ENCODE peak calls at places on chromosomes 2 and 18, in four cellular contexts. R is lower lobe of right lung, M is progenitor cell of endocrine pancreas, A is MM.1S. C is an unnamed sample.

GRCh38 chr2:142602418-142602989 is 275.0 kb upstream of the KYNU start:
- DNase-seq in R (no peak), A (no peak), M (no peak), C (no peak)

GRCh38 chr2:112867701-112868631 is 31.4 kb upstream of the IL1B start:
- DNase-seq in A (no peak), R (no peak), M (no peak), C (no peak)

GRCh38 chr2:72085036-72085435 is 62.6 kb downstream of the CYP26B1 start:
- DNase-seq in R (no peak), A (no peak), M (no peak), C (no peak)

GRCh38 chr18:28684746-28685145 is 507.8 kb upstream of the CDH2 start:
- DNase-seq in A (no peak), R (no peak), M (no peak), C (no peak)

GRCh38 chr18:7038330-7038846 is 79.2 kb downstream of the LAMA1 start:
- DNase-seq in R (peak), M (peak), A (peak), C (no peak)

GRCh38 chr2:17736989-17737388 is 16.6 kb downstream of the SMC6 start:
- DNase-seq in M (no peak), A (no peak), R (no peak), C (no peak)

GRCh38 chr2:67845557-67846114 is 217.2 kb downstream of the C1D start:
- DNase-seq in M (no peak), R (no peak), A (no peak), C (no peak)

GRCh38 chr2:8427211-8427610 is 254.6 kb upstream of the ID2 start:
- DNase-seq in M (no peak), R (no peak), A (no peak), C (no peak)

GRCh38 chr2:140308706-140309105 is 1528.5 kb upstream of the NXPH2 start:
- DNase-seq in M (no peak), A (no peak), R (no peak), C (no peak)

GRCh38 chr18:36377626-36378025 is 80.1 kb downstream of the FHOD3 start:
- DNase-seq in A (no peak), R (no peak), M (no peak), C (no peak)

GRCh38 chr2:88709117-88709739 is 17.8 kb downstream of the RPIA start:
- DNase-seq in R (no peak), A (no peak), M (no peak), C (no peak)

GRCh38 chr2:66696374-66696773 is 261.4 kb downstream of the MEIS1 start:
- DNase-seq in A (no peak), R (no peak), M (no peak), C (no peak)

GRCh38 chr2:54767921-54768320 is 44.5 kb downstream of the EML6 start:
- DNase-seq in A (peak), R (no peak), M (no peak), C (peak)

GRCh38 chr2:75381032-75381431 is 179.7 kb downstream of the EVA1A start:
- DNase-seq in R (no peak), A (no peak), M (no peak), C (no peak)

GRCh38 chr18:57210711-57211411 is 64.0 kb downstream of the BOD1L2 start:
- DNase-seq in A (peak), M (no peak), R (no peak), C (no peak)

GRCh38 chr2:45435316-45435715 is 175.8 kb downstream of the SRBD1 start:
- DNase-seq in R (no peak), M (no peak), A (no peak), C (no peak)

GRCh38 chr18:644395-645004 is 13.0 kb upstream of the TYMS start:
- DNase-seq in A (no peak), M (no peak), R (no peak), C (no peak)
- TF ChIP-seq CTCF in A (no peak), M (peak), R (no peak), C (no peak)

GRCh38 chr2:204871246-204871953 is 326.1 kb downstream of the PARD3B start:
- DNase-seq in M (no peak), R (no peak), A (no peak), C (no peak)
- TF ChIP-seq CTCF in M (peak), R (peak), A (peak), C (no peak)

DNA sequence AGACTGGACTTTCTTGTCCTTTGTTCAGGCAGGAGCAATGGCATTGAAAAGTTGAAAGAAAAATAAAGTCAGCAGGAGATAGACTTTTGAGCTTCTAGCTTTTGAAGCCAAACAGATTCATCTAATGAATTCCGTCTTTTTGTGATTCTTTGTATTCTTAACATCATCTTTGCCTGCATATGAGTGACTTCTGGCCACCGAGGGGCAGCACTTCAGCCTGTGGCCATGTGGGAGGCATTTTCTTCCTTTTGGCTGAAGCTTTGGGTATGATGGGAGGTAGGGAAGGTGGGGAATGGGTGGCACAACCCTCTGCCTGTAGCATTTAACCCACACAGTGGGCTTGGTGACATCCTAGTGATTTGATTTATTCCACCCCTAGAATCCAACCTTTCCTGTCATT is 220.6 kb downstream of the SETBP1 start:
- DNase-seq in R (no peak), A (no peak), M (no peak), C (no peak)
- TF ChIP-seq CTCF in R (peak), A (peak), M (no peak), C (no peak)

DNA sequence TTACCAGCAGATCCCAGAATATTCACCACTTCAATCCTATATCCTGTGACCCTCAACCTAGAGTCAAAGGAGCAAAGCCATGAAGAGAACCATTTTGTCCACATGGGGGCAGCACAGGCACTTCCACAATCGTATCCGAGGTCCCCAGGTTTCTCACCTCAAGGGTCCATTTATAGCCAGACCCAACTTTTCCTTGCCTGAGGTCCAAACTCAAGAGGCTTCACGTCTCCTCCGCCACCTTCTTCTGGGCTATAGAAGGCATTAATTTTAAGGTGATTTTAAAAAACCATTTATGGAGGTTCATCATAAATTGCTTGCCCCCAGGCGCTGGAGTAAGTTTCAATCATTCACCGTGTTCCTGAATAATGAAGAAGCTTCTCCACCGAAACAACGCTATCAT is 111.6 kb upstream of the NABP1 start:
- DNase-seq in R (peak), M (peak), A (peak), C (peak)
- TF ChIP-seq CTCF in R (peak), M (peak), A (peak), C (peak)

GRCh38 chr2:166895243-166895642 is 7.0 kb downstream of the XIRP2 start:
- DNase-seq in R (no peak), M (no peak), A (no peak), C (no peak)

GRCh38 chr2:166900700-166901099 is 12.4 kb downstream of the XIRP2 start:
- DNase-seq in R (no peak), M (no peak), A (no peak), C (no peak)

GRCh38 chr2:166897666-166898065 is 9.4 kb downstream of the XIRP2 start:
- DNase-seq in A (no peak), M (no peak), R (no peak), C (no peak)

DNA sequence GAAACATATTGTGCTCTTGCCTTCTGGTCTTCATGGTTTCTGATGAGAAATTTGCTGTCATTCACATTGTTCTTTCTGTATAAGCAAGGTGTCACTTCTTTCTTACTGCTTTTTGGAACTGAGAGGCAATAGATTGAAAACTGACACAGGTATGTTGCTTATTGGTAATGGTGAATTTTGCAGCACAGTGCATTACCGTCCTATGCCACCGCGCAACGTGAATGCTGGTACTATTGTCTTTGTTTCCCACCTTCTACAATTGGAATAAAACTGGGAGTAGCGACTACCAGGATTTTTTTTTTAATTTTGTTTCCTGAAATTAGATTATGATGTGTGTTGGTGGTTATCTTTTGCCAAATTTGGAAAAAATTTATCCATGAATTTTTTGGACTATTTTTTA is 11.4 kb downstream of the XIRP2 start:
- DNase-seq in M (no peak), A (no peak), R (no peak), C (no peak)
- TF ChIP-seq CTCF in M (no peak), A (no peak), R (no peak), C (no peak)

DNA sequence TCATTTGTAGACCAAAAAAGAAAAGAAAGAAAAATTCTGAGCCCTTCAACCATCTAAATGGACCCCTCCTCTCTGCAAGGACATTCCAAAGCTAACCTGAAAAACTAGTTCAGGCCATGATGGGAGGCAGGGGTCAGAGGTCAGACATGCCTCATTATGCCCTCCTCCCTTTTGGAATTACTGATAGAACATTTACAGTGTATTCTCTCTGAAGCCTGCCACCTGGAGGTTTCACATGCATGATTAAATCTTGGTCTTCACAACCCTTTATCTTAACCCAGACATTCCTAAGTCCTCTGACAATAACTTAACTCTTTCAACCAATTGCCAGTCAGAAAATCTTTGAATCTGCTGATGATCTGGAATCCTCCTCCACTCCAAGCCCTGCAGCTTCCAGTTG is 86.0 kb downstream of the SPP2 start:
- DNase-seq in A (peak), R (no peak), M (no peak), C (no peak)
- TF ChIP-seq CTCF in A (peak), R (no peak), M (no peak), C (no peak)

GRCh38 chr2:37645836-37646235 is 25.6 kb downstream of the CDC42EP3 start:
- DNase-seq in A (no peak), R (peak), M (no peak), C (no peak)

GRCh38 chr2:37649518-37649917 is 21.9 kb downstream of the CDC42EP3 start:
- DNase-seq in R (peak), A (no peak), M (no peak), C (no peak)

GRCh38 chr2:37650548-37651101 is 20.8 kb downstream of the CDC42EP3 start:
- DNase-seq in M (no peak), R (peak), A (no peak), C (no peak)

GRCh38 chr2:37647941-37648315 is 23.5 kb downstream of the CDC42EP3 start:
- DNase-seq in R (no peak), A (no peak), M (no peak), C (no peak)

GRCh38 chr2:37648316-37649011 is 23.0 kb downstream of the CDC42EP3 start:
- DNase-seq in M (no peak), A (no peak), R (peak), C (no peak)
- TF ChIP-seq CTCF in M (no peak), A (no peak), R (peak), C (peak)

GRCh38 chr2:63122921-63123320 is 72.3 kb downstream of the OTX1 start:
- DNase-seq in A (no peak), M (no peak), R (no peak), C (no peak)
- TF ChIP-seq CTCF in A (no peak), M (no peak), R (no peak), C (no peak)

GRCh38 chr2:122239440-122239839 is 484.0 kb downstream of the TSN start:
- DNase-seq in M (no peak), A (no peak), R (no peak), C (no peak)
- TF ChIP-seq CTCF in M (peak), A (no peak), R (no peak), C (no peak)